ENCODE peak calls at places on chromosomes 4 and X, in seven cellular contexts. One of them, this sample, is unnamed. For H3K4me1, the result is how much of the 10 kb centered on the place peaks cover.

GRCh38 chrX:1727531-1728027 is 112.7 kb downstream of the ASMT start:
- DNase-seq in lower lobe of right lung: no peak
- DNase-seq in adipocyte: peak
- DNase-seq in cardiac muscle cell: no peak
- DNase-seq in neural progenitor cell: no peak
- DNase-seq in tibial nerve: no peak
- DNase-seq in endodermal cell: peak
- DNase-seq in this sample: no peak

GRCh38 chr4:185874516-185875230 is 62.7 kb upstream of the SORBS2 start:
- DNase-seq in lower lobe of right lung: no peak
- DNase-seq in adipocyte: peak
- DNase-seq in cardiac muscle cell: no peak
- DNase-seq in neural progenitor cell: no peak
- DNase-seq in tibial nerve: no peak
- DNase-seq in endodermal cell: no peak
- DNase-seq in this sample: no peak

GRCh38 chr4:26896636-26897035 is 36.0 kb downstream of the STIM2 start:
- DNase-seq in lower lobe of right lung: no peak
- DNase-seq in adipocyte: peak
- DNase-seq in cardiac muscle cell: no peak
- DNase-seq in neural progenitor cell: no peak
- DNase-seq in tibial nerve: no peak
- DNase-seq in endodermal cell: no peak
- DNase-seq in this sample: no peak

GRCh38 chrX:110665636-110666035 is 130.0 kb downstream of the CHRDL1 start:
- DNase-seq in lower lobe of right lung: peak
- DNase-seq in adipocyte: peak
- DNase-seq in cardiac muscle cell: peak
- DNase-seq in neural progenitor cell: peak
- DNase-seq in tibial nerve: no peak
- DNase-seq in endodermal cell: peak
- DNase-seq in this sample: no peak

GRCh38 chr4:145234086-145234694 is 53.8 kb upstream of the OTUD4 start:
- DNase-seq in lower lobe of right lung: no peak
- DNase-seq in adipocyte: peak
- DNase-seq in cardiac muscle cell: peak
- DNase-seq in neural progenitor cell: peak
- DNase-seq in tibial nerve: no peak
- DNase-seq in endodermal cell: peak
- DNase-seq in this sample: peak

GRCh38 chrX:136162827-136163427 is 15.6 kb downstream of the FHL1 start:
- DNase-seq in lower lobe of right lung: peak
- DNase-seq in adipocyte: peak
- DNase-seq in cardiac muscle cell: peak
- DNase-seq in neural progenitor cell: peak
- DNase-seq in tibial nerve: no peak
- DNase-seq in endodermal cell: peak
- DNase-seq in this sample: peak

GRCh38 chr4:138259801-138260200 is 17.7 kb upstream of the SLC7A11 start:
- DNase-seq in lower lobe of right lung: no peak
- DNase-seq in adipocyte: peak
- DNase-seq in cardiac muscle cell: no peak
- DNase-seq in neural progenitor cell: no peak
- DNase-seq in tibial nerve: no peak
- DNase-seq in endodermal cell: no peak
- DNase-seq in this sample: no peak

GRCh38 chr4:128737098-128737513 is 72.4 kb upstream of the JADE1 start:
- DNase-seq in lower lobe of right lung: no peak
- DNase-seq in adipocyte: no peak
- DNase-seq in cardiac muscle cell: no peak
- DNase-seq in neural progenitor cell: no peak
- DNase-seq in tibial nerve: no peak
- DNase-seq in endodermal cell: peak
- DNase-seq in this sample: peak

GRCh38 chr4:141352775-141353544 is 132.3 kb downstream of the ZNF330 start:
- DNase-seq in lower lobe of right lung: no peak
- DNase-seq in adipocyte: peak
- DNase-seq in cardiac muscle cell: no peak
- DNase-seq in neural progenitor cell: peak
- DNase-seq in tibial nerve: no peak
- DNase-seq in endodermal cell: peak
- DNase-seq in this sample: no peak

GRCh38 chr4:37767546-37767945 is 58.9 kb upstream of the PGM2 start:
- DNase-seq in lower lobe of right lung: peak
- DNase-seq in adipocyte: peak
- DNase-seq in cardiac muscle cell: no peak
- DNase-seq in neural progenitor cell: no peak
- DNase-seq in tibial nerve: peak
- DNase-seq in endodermal cell: no peak
- DNase-seq in this sample: peak

GRCh38 chr4:59500103-59500502 is 1700.0 kb upstream of the ADGRL3 start:
- DNase-seq in lower lobe of right lung: no peak
- DNase-seq in adipocyte: no peak
- DNase-seq in cardiac muscle cell: no peak
- DNase-seq in neural progenitor cell: no peak
- DNase-seq in tibial nerve: no peak
- DNase-seq in endodermal cell: no peak
- DNase-seq in this sample: no peak

GRCh38 chr4:161813389-161813788 is 350.4 kb downstream of the FSTL5 start:
- DNase-seq in lower lobe of right lung: no peak
- DNase-seq in adipocyte: no peak
- DNase-seq in cardiac muscle cell: no peak
- DNase-seq in neural progenitor cell: no peak
- DNase-seq in tibial nerve: no peak
- DNase-seq in endodermal cell: no peak
- DNase-seq in this sample: no peak

GRCh38 chrX:96979766-96980165 is 96.1 kb downstream of the RPA4 start:
- DNase-seq in lower lobe of right lung: no peak
- DNase-seq in adipocyte: no peak
- DNase-seq in cardiac muscle cell: peak
- DNase-seq in neural progenitor cell: peak
- DNase-seq in tibial nerve: no peak
- DNase-seq in endodermal cell: peak
- DNase-seq in this sample: no peak

GRCh38 chr4:83906561-83906960 is 370.7 kb downstream of the GPAT3 start:
- DNase-seq in lower lobe of right lung: no peak
- DNase-seq in adipocyte: peak
- DNase-seq in cardiac muscle cell: no peak
- DNase-seq in neural progenitor cell: no peak
- DNase-seq in tibial nerve: no peak
- DNase-seq in endodermal cell: no peak
- DNase-seq in this sample: no peak

GRCh38 chrX:9907645-9908387 is 59.3 kb upstream of the CLDN34 start:
- DNase-seq in lower lobe of right lung: no peak
- DNase-seq in adipocyte: peak
- DNase-seq in cardiac muscle cell: no peak
- DNase-seq in neural progenitor cell: no peak
- DNase-seq in tibial nerve: no peak
- DNase-seq in endodermal cell: no peak
- DNase-seq in this sample: no peak

GRCh38 chrX:55118574-55118973 is 29.8 kb downstream of the PAGE2 start:
- DNase-seq in lower lobe of right lung: no peak
- DNase-seq in adipocyte: no peak
- DNase-seq in cardiac muscle cell: no peak
- DNase-seq in neural progenitor cell: no peak
- DNase-seq in tibial nerve: no peak
- DNase-seq in endodermal cell: no peak
- DNase-seq in this sample: no peak

GRCh38 chrX:9997524-9997923 is 30.4 kb downstream of the CLDN34 start:
- DNase-seq in lower lobe of right lung: no peak
- DNase-seq in adipocyte: no peak
- DNase-seq in cardiac muscle cell: no peak
- DNase-seq in neural progenitor cell: no peak
- DNase-seq in tibial nerve: no peak
- DNase-seq in endodermal cell: no peak
- DNase-seq in this sample: peak

GRCh38 chrX:135095715-135096114 is 24.6 kb downstream of the ETDB start:
- DNase-seq in lower lobe of right lung: no peak
- DNase-seq in adipocyte: no peak
- DNase-seq in cardiac muscle cell: no peak
- DNase-seq in neural progenitor cell: no peak
- DNase-seq in tibial nerve: no peak
- DNase-seq in endodermal cell: no peak
- DNase-seq in this sample: no peak

GRCh38 chr4:10095296-10095991 is 21.2 kb downstream of the WDR1 start:
- DNase-seq in lower lobe of right lung: no peak
- DNase-seq in adipocyte: no peak
- DNase-seq in cardiac muscle cell: no peak
- DNase-seq in neural progenitor cell: no peak
- DNase-seq in tibial nerve: no peak
- DNase-seq in endodermal cell: no peak
- DNase-seq in this sample: no peak

GRCh38 chr4:10097906-10098769 is 18.5 kb downstream of the WDR1 start:
- DNase-seq in lower lobe of right lung: no peak
- DNase-seq in adipocyte: peak
- DNase-seq in cardiac muscle cell: no peak
- DNase-seq in neural progenitor cell: no peak
- DNase-seq in tibial nerve: no peak
- DNase-seq in endodermal cell: no peak
- DNase-seq in this sample: no peak

GRCh38 chr4:10096976-10097330 is 19.6 kb downstream of the WDR1 start:
- DNase-seq in lower lobe of right lung: no peak
- DNase-seq in adipocyte: no peak
- DNase-seq in cardiac muscle cell: no peak
- DNase-seq in neural progenitor cell: no peak
- DNase-seq in tibial nerve: no peak
- DNase-seq in endodermal cell: no peak
- DNase-seq in this sample: no peak

GRCh38 chr4:10094841-10095240 is 21.8 kb downstream of the WDR1 start:
- DNase-seq in lower lobe of right lung: no peak
- DNase-seq in adipocyte: no peak
- DNase-seq in cardiac muscle cell: no peak
- DNase-seq in neural progenitor cell: no peak
- DNase-seq in tibial nerve: no peak
- DNase-seq in endodermal cell: no peak
- DNase-seq in this sample: no peak

DNA sequence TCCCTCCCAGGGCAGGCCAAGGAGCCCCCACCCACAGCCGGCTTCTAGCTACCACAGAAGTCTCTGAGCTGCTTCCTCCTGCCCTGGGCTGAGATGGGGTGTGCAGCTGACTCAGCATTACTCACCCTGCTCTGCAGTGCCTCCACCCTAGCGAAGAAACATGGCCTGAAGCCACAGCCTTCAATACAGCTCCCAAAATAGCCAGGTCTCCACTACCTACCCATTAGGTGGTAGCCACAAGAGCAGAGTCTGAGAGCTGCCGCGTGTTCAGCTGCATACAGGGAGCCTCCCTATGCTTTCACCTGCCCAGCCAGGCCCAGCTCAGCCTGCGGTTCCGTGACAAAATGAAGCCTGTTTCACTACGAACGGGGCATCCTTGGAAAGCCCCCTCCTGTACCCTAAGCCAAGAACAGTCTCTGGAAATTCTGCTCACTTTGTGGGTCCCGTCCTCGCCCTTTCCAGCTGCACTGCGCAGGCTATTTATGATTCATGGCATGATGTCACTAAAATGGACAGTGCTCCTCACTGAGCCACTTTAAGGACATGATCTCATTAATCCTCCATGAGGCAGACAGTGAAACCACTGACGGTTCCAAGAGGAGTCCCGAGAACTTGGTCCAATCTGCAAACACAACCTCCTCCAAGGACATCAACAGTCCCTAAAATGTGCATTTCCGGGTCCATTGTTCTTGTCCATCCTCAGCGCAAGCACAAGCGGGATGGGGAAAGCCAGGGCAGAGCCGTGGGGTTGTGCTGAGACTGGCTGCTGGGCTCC is 20.2 kb downstream of the WDR1 start:
- DNase-seq in lower lobe of right lung: peak
- DNase-seq in adipocyte: peak
- DNase-seq in cardiac muscle cell: no peak
- DNase-seq in neural progenitor cell: no peak
- DNase-seq in tibial nerve: peak
- DNase-seq in endodermal cell: no peak
- DNase-seq in this sample: peak
- H3K4me1 ChIP-seq in lower lobe of right lung: half or more
- H3K4me1 ChIP-seq in adipocyte: under half
- H3K4me1 ChIP-seq in cardiac muscle cell: half or more
- H3K4me1 ChIP-seq in neural progenitor cell: under half
- H3K4me1 ChIP-seq in tibial nerve: half or more
- H3K4me1 ChIP-seq in endodermal cell: under half
- H3K4me1 ChIP-seq in this sample: half or more

GRCh38 chrX:74220277-74220676 is 83.7 kb upstream of the ZCCHC13 start:
- DNase-seq in lower lobe of right lung: no peak
- DNase-seq in adipocyte: no peak
- DNase-seq in cardiac muscle cell: no peak
- DNase-seq in neural progenitor cell: no peak
- DNase-seq in tibial nerve: no peak
- DNase-seq in endodermal cell: no peak
- DNase-seq in this sample: no peak

DNA sequence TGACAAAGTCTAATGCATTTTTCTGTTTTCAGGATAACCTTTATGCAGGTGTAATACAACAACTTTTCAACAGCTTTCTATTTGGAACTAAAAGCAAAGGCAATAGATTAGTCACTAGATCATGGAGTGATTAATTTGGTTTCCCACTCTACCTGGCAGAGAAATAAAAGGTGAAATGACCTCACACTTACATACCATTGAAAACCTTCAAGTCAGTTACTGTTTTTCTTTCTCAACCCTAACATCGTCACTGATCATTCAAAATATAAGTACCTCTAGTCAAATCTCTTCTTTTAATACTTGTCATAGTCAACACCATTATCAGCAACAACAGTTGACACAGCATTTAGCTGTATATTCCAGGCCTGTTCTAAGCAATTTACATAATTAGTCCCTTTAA is 85.1 kb upstream of the ZCCHC13 start:
- DNase-seq in lower lobe of right lung: no peak
- DNase-seq in adipocyte: no peak
- DNase-seq in cardiac muscle cell: no peak
- DNase-seq in neural progenitor cell: no peak
- DNase-seq in tibial nerve: no peak
- DNase-seq in endodermal cell: no peak
- DNase-seq in this sample: no peak
- H3K4me1 ChIP-seq in lower lobe of right lung: under half
- H3K4me1 ChIP-seq in adipocyte: under half
- H3K4me1 ChIP-seq in cardiac muscle cell: under half
- H3K4me1 ChIP-seq in neural progenitor cell: under half
- H3K4me1 ChIP-seq in tibial nerve: under half
- H3K4me1 ChIP-seq in endodermal cell: under half
- H3K4me1 ChIP-seq in this sample: under half

GRCh38 chrX:45007598-45007997 is 134.6 kb downstream of the KDM6A start:
- DNase-seq in lower lobe of right lung: no peak
- DNase-seq in adipocyte: no peak
- DNase-seq in cardiac muscle cell: no peak
- DNase-seq in neural progenitor cell: no peak
- DNase-seq in tibial nerve: no peak
- DNase-seq in endodermal cell: no peak
- DNase-seq in this sample: no peak
- H3K4me1 ChIP-seq in lower lobe of right lung: under half
- H3K4me1 ChIP-seq in adipocyte: under half
- H3K4me1 ChIP-seq in cardiac muscle cell: under half
- H3K4me1 ChIP-seq in neural progenitor cell: under half
- H3K4me1 ChIP-seq in tibial nerve: under half
- H3K4me1 ChIP-seq in endodermal cell: under half
- H3K4me1 ChIP-seq in this sample: under half

DNA sequence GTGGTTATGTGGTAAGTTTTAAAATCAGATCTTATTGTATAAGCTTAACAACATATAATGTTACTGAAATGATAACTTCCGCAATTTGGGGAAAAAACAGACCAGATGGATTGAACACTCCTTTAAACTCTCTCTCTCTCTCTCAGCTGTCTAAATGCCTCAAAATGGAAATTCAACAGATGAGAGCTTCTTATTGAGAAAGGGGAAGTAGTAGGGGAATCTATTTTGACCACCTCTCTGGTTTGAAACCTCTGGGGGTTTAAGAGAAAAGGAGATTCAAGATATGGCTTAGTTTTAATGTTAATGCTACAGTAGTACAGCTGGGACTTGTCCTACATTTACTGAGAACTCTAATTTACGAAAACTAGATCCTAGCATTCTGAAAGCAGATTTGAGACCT is 40.3 kb downstream of the DMD start:
- DNase-seq in lower lobe of right lung: no peak
- DNase-seq in adipocyte: no peak
- DNase-seq in cardiac muscle cell: no peak
- DNase-seq in neural progenitor cell: no peak
- DNase-seq in tibial nerve: no peak
- DNase-seq in endodermal cell: no peak
- DNase-seq in this sample: no peak
- H3K4me1 ChIP-seq in lower lobe of right lung: under half
- H3K4me1 ChIP-seq in adipocyte: under half
- H3K4me1 ChIP-seq in cardiac muscle cell: under half
- H3K4me1 ChIP-seq in neural progenitor cell: under half
- H3K4me1 ChIP-seq in tibial nerve: under half
- H3K4me1 ChIP-seq in endodermal cell: under half
- H3K4me1 ChIP-seq in this sample: under half